ENCODE peak calls at places on chromosomes 16 and 17, in nine cellular contexts. V is heart left ventricle, G is neural progenitor cell, N is bronchial epithelial cell, P is fibroblast of villous mesenchyme, T is uterus, W is Peyer's patch, O is cardiac muscle cell, H is astrocyte of the cerebellum. Z is an unnamed sample.

GRCh38 chr17:3027786-3028532 is 35.4 kb downstream of the OR1D5 start:
- DNase-seq in N (no peak), O (no peak), H (no peak), P (no peak), V (no peak), G (no peak), W (peak), T (no peak), Z (no peak)

GRCh38 chr17:82299452-82299851 is 18.0 kb downstream of the CD7 start:
- DNase-seq in N (no peak), P (no peak), G (no peak), H (no peak), T (no peak), O (no peak), W (no peak), V (no peak), Z (no peak)

GRCh38 chr17:83078378-83079339 is 750 bp upstream of the METRNL start:
- DNase-seq in G (peak), N (no peak), W (peak), V (no peak), T (no peak), H (no peak), O (peak), P (no peak), Z (peak)

GRCh38 chr17:32533296-32533695 is 46.5 kb downstream of the CDK5R1 start:
- DNase-seq in V (no peak), P (no peak), H (no peak), T (no peak), N (no peak), G (no peak), O (no peak), W (no peak), Z (no peak)

GRCh38 chr16:79653337-79654000 is 52.9 kb upstream of the MAF start:
- DNase-seq in N (peak), T (peak), G (no peak), O (peak), V (peak), P (peak), W (no peak), H (no peak), Z (no peak)

GRCh38 chr17:76696763-76697701 is 13.7 kb downstream of the MXRA7 start:
- DNase-seq in N (no peak), V (peak), W (no peak), P (peak), T (no peak), H (no peak), O (no peak), G (no peak), Z (peak)

GRCh38 chr16:77850637-77851330 is 62.4 kb downstream of the VAT1L start:
- DNase-seq in V (no peak), W (no peak), N (no peak), P (no peak), T (no peak), G (no peak), O (no peak), H (no peak), Z (no peak)

GRCh38 chr16:72474511-72475123 is 302.7 kb upstream of the PMFBP1 start:
- DNase-seq in T (no peak), N (peak), V (no peak), H (peak), O (no peak), G (no peak), W (no peak), P (peak), Z (no peak)

GRCh38 chr17:50316016-50316587 is 29.8 kb upstream of the XYLT2 start:
- DNase-seq in N (peak), W (no peak), T (no peak), O (no peak), P (no peak), V (no peak), H (no peak), G (no peak), Z (peak)

GRCh38 chr17:17710728-17711541 is 29.7 kb downstream of the RAI1 start:
- DNase-seq in P (peak), G (peak), N (peak), O (no peak), H (peak), W (peak), T (peak), V (no peak), Z (peak)

GRCh38 chr17:2239882-2240430 is 63.6 kb downstream of the SMG6 start:
- DNase-seq in O (no peak), G (no peak), N (peak), T (peak), H (peak), P (peak), V (peak), W (peak), Z (peak)

GRCh38 chr16:14303654-14304394 is 232.7 kb downstream of the MRTFB start:
- DNase-seq in H (no peak), N (no peak), V (no peak), G (peak), T (peak), W (no peak), O (peak), P (peak), Z (peak)

GRCh38 chr16:48146710-48147109 is 9.1 kb downstream of the ABCC12 start:
- DNase-seq in O (no peak), P (no peak), W (no peak), H (peak), N (no peak), V (no peak), G (no peak), T (no peak), Z (no peak)

GRCh38 chr16:70746040-70746707 is 54.8 kb downstream of the VAC14 start:
- DNase-seq in W (peak), H (no peak), T (peak), G (no peak), V (no peak), P (peak), O (no peak), N (peak), Z (peak)

GRCh38 chr17:69090365-69090764 is 29.6 kb upstream of the ABCA9 start:
- DNase-seq in V (no peak), P (no peak), O (no peak), N (peak), W (no peak), G (no peak), T (no peak), H (no peak), Z (no peak)

GRCh38 chr17:64146418-64147109 is 16.6 kb upstream of the ERN1 start:
- DNase-seq in G (peak), H (peak), O (peak), V (peak), W (peak), T (peak), P (peak), N (peak), Z (peak)

GRCh38 chr16:58586340-58587030 is 43.1 kb downstream of the CNOT1 start:
- DNase-seq in O (no peak), N (no peak), T (no peak), P (no peak), V (no peak), G (no peak), W (no peak), H (no peak), Z (no peak)

GRCh38 chr17:15513058-15513858 is 45.8 kb upstream of the CDRT4 start:
- DNase-seq in N (no peak), P (no peak), O (no peak), T (no peak), V (no peak), G (no peak), W (no peak), H (peak), Z (no peak)

GRCh38 chr17:17837966-17838962 is 1.5 kb upstream of the SREBF1 start:
- DNase-seq in G (peak), N (peak), W (no peak), V (peak), H (no peak), T (peak), O (no peak), P (peak), Z (peak)

GRCh38 chr16:72442381-72443158 is 270.6 kb upstream of the PMFBP1 start:
- DNase-seq in P (no peak), N (no peak), H (no peak), G (no peak), W (no peak), V (no peak), T (no peak), O (no peak), Z (no peak)

GRCh38 chr16:57541754-57542435 is 548 bp upstream of the ADGRG5 start:
- DNase-seq in O (no peak), P (no peak), N (no peak), T (peak), W (no peak), G (no peak), H (no peak), V (no peak), Z (peak)

GRCh38 chr17:57948169-57948554 is 7.0 kb downstream of the CUEDC1 start:
- DNase-seq in V (no peak), T (peak), W (no peak), N (no peak), H (no peak), G (no peak), O (no peak), P (no peak), Z (peak)

GRCh38 chr17:32903774-32904673 is 23.9 kb upstream of the TMEM98 start:
- DNase-seq in P (no peak), N (no peak), H (no peak), V (no peak), W (no peak), T (no peak), O (no peak), G (no peak), Z (no peak)

GRCh38 chr17:17741346-17742023 is 60.2 kb downstream of the RAI1 start:
- DNase-seq in O (no peak), P (no peak), T (no peak), V (no peak), G (peak), W (no peak), N (no peak), H (no peak), Z (no peak)

GRCh38 chr16:31460582-31461002 is 1.3 kb downstream of the ARMC5 start:
- DNase-seq in T (no peak), W (peak), V (no peak), H (no peak), N (peak), G (peak), P (peak), O (no peak), Z (no peak)

GRCh38 chr17:60292697-60293096 is 99.2 kb downstream of the USP32 start:
- DNase-seq in O (no peak), W (no peak), H (no peak), G (no peak), T (no peak), P (no peak), V (no peak), N (no peak), Z (no peak)

GRCh38 chr17:18064053-18064452 is 23.7 kb upstream of the DRG2 start:
- DNase-seq in H (no peak), V (no peak), T (no peak), O (no peak), W (no peak), N (no peak), G (no peak), P (no peak), Z (no peak)

DNA sequence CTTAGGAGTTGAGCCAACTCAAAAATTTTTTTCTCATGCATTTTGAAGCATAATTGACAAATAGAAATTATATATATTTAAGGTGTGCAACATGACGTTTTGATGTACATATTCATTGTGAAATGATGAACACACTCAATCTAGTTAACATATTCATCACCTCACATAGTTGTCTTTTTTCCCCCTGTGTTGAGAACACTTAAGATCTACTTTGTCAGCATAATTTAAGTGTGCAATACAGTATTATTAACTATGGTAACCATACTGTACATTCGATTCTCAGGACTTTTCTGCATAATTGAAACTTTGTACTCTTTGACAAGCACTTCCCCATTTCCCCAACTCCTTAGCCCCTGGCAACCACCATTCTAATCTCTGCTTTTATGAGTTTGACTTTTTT is 192.2 kb upstream of the ZKSCAN2 start:
- DNase-seq in W (no peak), V (no peak), P (no peak), N (no peak), H (no peak), O (no peak), G (no peak), T (no peak), Z (no peak)
- H3K4me3 ChIP-seq in W (no peak), V (no peak), P (no peak), N (no peak), H (no peak), O (no peak), G (no peak), T (no peak), Z (no peak)

GRCh38 chr17:795721-796120 is 13.6 kb downstream of the MRM3 start:
- DNase-seq in V (no peak), W (no peak), N (no peak), G (no peak), O (no peak), P (no peak), T (no peak), H (no peak), Z (no peak)

GRCh38 chr17:797236-797635 is 15.1 kb downstream of the MRM3 start:
- DNase-seq in H (no peak), N (no peak), V (no peak), T (no peak), W (no peak), O (no peak), G (no peak), P (no peak), Z (no peak)

GRCh38 chr17:794876-795275 is 12.7 kb downstream of the MRM3 start:
- DNase-seq in G (peak), H (peak), V (peak), W (peak), O (peak), P (peak), T (peak), N (peak), Z (peak)

GRCh38 chr17:796609-797008 is 14.5 kb downstream of the MRM3 start:
- DNase-seq in N (no peak), P (no peak), O (no peak), V (no peak), W (no peak), G (no peak), T (no peak), H (no peak), Z (peak)

DNA sequence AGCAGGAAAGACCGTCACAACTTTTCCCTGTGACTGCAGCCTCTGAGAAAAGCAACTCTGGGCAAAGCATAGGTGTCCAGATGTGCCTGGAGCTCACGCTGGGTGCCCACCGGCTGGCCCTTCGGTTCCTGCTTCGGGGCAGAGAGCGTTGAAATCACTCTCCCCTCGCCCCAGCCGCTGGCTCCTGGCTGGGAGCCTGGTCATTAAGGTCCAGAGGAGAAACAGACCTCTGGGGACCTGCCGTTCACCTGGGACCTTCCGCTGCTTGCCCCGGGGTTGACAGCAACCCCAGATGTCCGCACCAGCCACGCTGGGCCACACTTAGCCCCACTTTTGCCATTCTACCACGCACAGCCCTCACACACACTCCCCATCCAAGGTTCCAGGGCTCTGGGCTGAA is 13.1 kb downstream of the MRM3 start:
- DNase-seq in O (no peak), G (no peak), W (no peak), N (no peak), H (no peak), V (no peak), T (no peak), P (no peak), Z (peak)
- H3K4me3 ChIP-seq in O (no peak), G (no peak), W (no peak), N (no peak), H (no peak), V (peak), T (no peak), P (no peak), Z (peak)

DNA sequence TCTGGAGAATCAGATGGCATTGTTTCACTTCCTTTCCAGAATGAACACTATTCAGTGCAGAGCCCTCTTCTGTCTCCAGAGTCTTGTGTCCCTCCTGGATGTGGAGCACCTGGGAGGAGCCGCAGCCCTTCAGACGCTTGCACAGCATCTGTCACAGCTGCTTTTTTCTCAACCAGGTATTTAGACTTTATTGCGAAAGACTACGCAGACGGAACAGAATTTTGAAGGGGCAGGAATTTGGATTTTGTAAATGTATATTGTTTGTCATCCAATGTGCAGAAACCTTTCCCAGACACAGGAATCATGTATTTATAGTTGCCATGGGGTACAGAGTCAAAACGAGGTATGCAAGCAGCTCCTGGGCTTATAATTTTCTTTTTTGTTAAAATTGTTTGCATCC is 20.4 kb downstream of the HEATR3 start:
- DNase-seq in H (no peak), W (no peak), P (no peak), T (no peak), V (no peak), N (no peak), O (no peak), G (no peak), Z (no peak)
- H3K4me3 ChIP-seq in H (no peak), W (no peak), P (no peak), T (no peak), V (no peak), N (no peak), O (no peak), G (no peak), Z (no peak)

DNA sequence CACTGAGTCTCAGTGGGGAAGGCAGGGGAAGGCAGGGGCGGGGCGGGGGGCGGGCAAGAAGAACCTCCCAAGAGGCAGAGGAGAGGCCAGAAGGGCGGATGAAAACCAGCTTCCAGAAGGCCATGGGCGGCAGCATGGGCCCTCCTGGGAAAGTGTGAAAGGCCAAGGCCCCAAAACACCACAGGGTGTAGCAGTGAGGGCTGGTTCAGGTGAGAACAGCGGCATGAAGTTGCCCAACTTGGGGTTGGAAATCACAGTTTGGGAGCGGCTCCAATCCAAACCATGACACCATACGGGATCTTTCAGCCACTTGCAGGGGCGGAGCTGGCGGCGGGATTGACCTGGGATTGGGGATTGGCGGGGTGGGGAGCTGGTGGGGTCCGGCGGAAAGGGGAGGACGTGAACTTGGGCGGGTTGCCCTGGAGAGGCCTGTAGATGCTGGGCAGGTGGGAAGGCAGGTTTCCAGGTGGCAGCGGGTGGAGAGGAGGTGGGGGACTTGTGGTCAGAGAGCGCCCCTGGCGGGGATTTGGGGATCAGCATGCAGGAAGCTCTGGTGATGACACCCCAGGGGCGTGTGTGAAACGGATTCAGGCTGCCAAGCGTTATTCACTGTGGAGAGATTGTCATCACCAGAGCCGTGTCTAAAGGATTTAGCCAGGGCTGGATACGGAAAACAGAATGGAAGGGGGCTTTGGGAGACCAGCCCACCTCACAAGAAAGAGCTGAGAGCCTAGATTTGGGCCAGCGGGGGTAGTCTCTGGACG is 80.9 kb downstream of the ARHGAP23 start:
- DNase-seq in G (peak), T (peak), P (peak), V (peak), O (peak), N (peak), W (peak), H (peak), Z (peak)
- H3K4me3 ChIP-seq in G (peak), T (no peak), P (no peak), V (peak), O (peak), N (no peak), W (peak), H (peak), Z (no peak)

DNA sequence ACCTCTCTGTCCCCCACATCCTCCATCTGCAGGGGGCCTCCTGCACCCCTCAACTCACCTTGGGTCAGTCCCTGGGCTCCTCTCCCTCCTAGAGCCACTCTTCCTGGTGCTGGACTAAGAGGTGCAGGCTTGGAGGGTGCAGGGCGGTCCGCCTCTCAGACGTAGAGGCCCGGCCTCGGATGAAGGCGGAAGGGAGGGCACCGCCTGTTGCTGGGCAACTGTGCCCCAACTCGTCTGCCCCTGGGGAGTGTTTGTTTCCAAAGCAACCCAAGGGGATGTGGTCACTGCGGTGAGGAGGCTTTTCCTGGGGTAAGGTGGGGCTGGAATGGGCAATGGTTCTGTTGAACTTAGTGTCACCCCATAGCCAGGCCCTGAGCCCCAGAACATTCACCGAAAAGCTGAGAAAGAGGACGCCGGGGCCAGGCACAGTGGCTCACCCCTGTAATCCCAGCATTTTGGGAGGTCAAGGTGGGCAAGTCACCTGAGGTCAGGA is at the start of gene C16orf54:
- DNase-seq in V (peak), N (no peak), O (no peak), H (no peak), T (peak), P (no peak), G (no peak), W (peak), Z (peak)
- H3K4me3 ChIP-seq in V (peak), N (no peak), O (no peak), H (no peak), T (no peak), P (no peak), G (no peak), W (peak), Z (no peak)

DNA sequence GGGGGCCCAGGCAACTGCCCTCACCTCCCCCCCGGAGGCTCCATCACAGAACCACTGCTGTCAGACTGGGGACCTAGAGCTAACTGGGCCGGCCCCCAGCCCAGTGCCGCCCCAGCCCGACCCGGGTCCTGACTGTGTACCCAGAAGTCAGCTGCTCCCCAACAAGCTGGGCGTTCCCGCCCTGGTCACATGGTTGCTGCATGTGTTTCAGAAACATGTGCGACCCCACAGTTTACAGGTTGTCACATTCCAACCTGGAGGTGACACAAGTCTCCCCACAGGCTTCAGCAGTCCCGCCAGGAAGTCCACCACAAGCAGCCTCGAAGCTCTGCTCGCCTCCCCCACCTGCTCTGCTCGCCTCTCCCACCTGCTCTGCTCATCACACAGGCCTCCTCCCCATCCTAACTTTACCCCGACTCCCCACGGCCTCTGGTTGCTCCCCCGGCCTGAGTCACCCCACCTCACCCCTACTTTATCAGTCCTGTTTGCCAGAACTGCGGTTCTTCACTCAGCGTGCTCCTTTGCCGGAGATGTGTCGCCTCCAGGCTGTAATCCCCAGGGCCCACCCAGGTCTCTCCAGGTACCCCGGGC is 968 bp downstream of the MRPL28 start:
- DNase-seq in N (no peak), T (no peak), H (no peak), W (no peak), P (no peak), O (no peak), V (no peak), G (no peak), Z (no peak)
- H3K4me3 ChIP-seq in N (peak), T (no peak), H (peak), W (no peak), P (peak), O (peak), V (peak), G (peak), Z (no peak)